ENCODE peak calls at places on chromosome 14, in seven cellular contexts. One of them, this sample, is unnamed. For H3K36me3 and H3K4me1, the result is how much of the 10 kb centered on the place peaks cover.

GRCh38 chr14:71314717-71315116 is 407.5 kb downstream of the PCNX1 start:
- DNase-seq in neuronal stem cell: no peak
- DNase-seq in right lobe of liver: no peak
- DNase-seq in IMR-90: no peak
- DNase-seq in psoas muscle: no peak
- DNase-seq in ovary: no peak
- DNase-seq in stomach: no peak
- DNase-seq in this sample: no peak

GRCh38 chr14:103122578-103123127 is 608 bp upstream of the TNFAIP2 start:
- DNase-seq in right lobe of liver: peak
- DNase-seq in psoas muscle: peak
- DNase-seq in stomach: no peak
- DNase-seq in IMR-90: no peak
- DNase-seq in ovary: peak
- DNase-seq in neuronal stem cell: no peak
- DNase-seq in this sample: no peak

GRCh38 chr14:59438148-59438766 is 26.9 kb downstream of the GPR135 start:
- DNase-seq in psoas muscle: no peak
- DNase-seq in IMR-90: peak
- DNase-seq in neuronal stem cell: no peak
- DNase-seq in stomach: no peak
- DNase-seq in right lobe of liver: no peak
- DNase-seq in ovary: no peak
- DNase-seq in this sample: no peak

GRCh38 chr14:28756896-28757570 is 9.6 kb upstream of the FOXG1 start:
- DNase-seq in psoas muscle: no peak
- DNase-seq in IMR-90: peak
- DNase-seq in ovary: no peak
- DNase-seq in neuronal stem cell: no peak
- DNase-seq in right lobe of liver: no peak
- DNase-seq in stomach: no peak
- DNase-seq in this sample: no peak

GRCh38 chr14:93035917-93036651 is 79.6 kb downstream of the ITPK1 start:
- DNase-seq in psoas muscle: peak
- DNase-seq in neuronal stem cell: peak
- DNase-seq in IMR-90: no peak
- DNase-seq in ovary: peak
- DNase-seq in right lobe of liver: no peak
- DNase-seq in stomach: no peak
- DNase-seq in this sample: peak

GRCh38 chr14:35747379-35747778 is 61.7 kb downstream of the RALGAPA1 start:
- DNase-seq in neuronal stem cell: no peak
- DNase-seq in stomach: no peak
- DNase-seq in IMR-90: peak
- DNase-seq in right lobe of liver: no peak
- DNase-seq in ovary: no peak
- DNase-seq in psoas muscle: no peak
- DNase-seq in this sample: no peak

GRCh38 chr14:96631621-96632362 is 129.6 kb downstream of the PAPOLA start:
- DNase-seq in neuronal stem cell: no peak
- DNase-seq in ovary: no peak
- DNase-seq in IMR-90: no peak
- DNase-seq in right lobe of liver: no peak
- DNase-seq in stomach: peak
- DNase-seq in psoas muscle: no peak
- DNase-seq in this sample: no peak

GRCh38 chr14:54650331-54651017 is 83.5 kb downstream of the SAMD4A start:
- DNase-seq in right lobe of liver: no peak
- DNase-seq in stomach: no peak
- DNase-seq in psoas muscle: no peak
- DNase-seq in neuronal stem cell: no peak
- DNase-seq in ovary: no peak
- DNase-seq in IMR-90: peak
- DNase-seq in this sample: peak

GRCh38 chr14:94408546-94409095 is 20.2 kb upstream of the SERPINA1 start:
- DNase-seq in stomach: no peak
- DNase-seq in ovary: no peak
- DNase-seq in IMR-90: no peak
- DNase-seq in neuronal stem cell: no peak
- DNase-seq in psoas muscle: no peak
- DNase-seq in right lobe of liver: no peak
- DNase-seq in this sample: no peak

GRCh38 chr14:68910540-68910939 is 68.6 kb downstream of the ACTN1 start:
- DNase-seq in IMR-90: peak
- DNase-seq in right lobe of liver: no peak
- DNase-seq in stomach: no peak
- DNase-seq in ovary: no peak
- DNase-seq in psoas muscle: no peak
- DNase-seq in neuronal stem cell: no peak
- DNase-seq in this sample: no peak

GRCh38 chr14:78567343-78567742 is 397.2 kb downstream of the NRXN3 start:
- DNase-seq in right lobe of liver: no peak
- DNase-seq in neuronal stem cell: no peak
- DNase-seq in stomach: no peak
- DNase-seq in IMR-90: peak
- DNase-seq in ovary: no peak
- DNase-seq in psoas muscle: no peak
- DNase-seq in this sample: peak

GRCh38 chr14:67285876-67286452 is 44.7 kb downstream of the PALS1 start:
- DNase-seq in IMR-90: peak
- DNase-seq in psoas muscle: no peak
- DNase-seq in ovary: no peak
- DNase-seq in right lobe of liver: no peak
- DNase-seq in neuronal stem cell: no peak
- DNase-seq in stomach: no peak
- DNase-seq in this sample: no peak

GRCh38 chr14:105931808-105932483 is 405.6 kb downstream of the TMEM121 start:
- DNase-seq in neuronal stem cell: no peak
- DNase-seq in psoas muscle: no peak
- DNase-seq in stomach: peak
- DNase-seq in right lobe of liver: peak
- DNase-seq in IMR-90: no peak
- DNase-seq in ovary: no peak
- DNase-seq in this sample: no peak

GRCh38 chr14:49287004-49287403 is 299.2 kb downstream of the RPS29 start:
- DNase-seq in ovary: no peak
- DNase-seq in stomach: no peak
- DNase-seq in neuronal stem cell: no peak
- DNase-seq in right lobe of liver: no peak
- DNase-seq in psoas muscle: no peak
- DNase-seq in IMR-90: no peak
- DNase-seq in this sample: no peak

GRCh38 chr14:71089974-71090373 is 182.7 kb downstream of the PCNX1 start:
- DNase-seq in right lobe of liver: no peak
- DNase-seq in ovary: no peak
- DNase-seq in IMR-90: peak
- DNase-seq in neuronal stem cell: no peak
- DNase-seq in stomach: no peak
- DNase-seq in psoas muscle: no peak
- DNase-seq in this sample: no peak

GRCh38 chr14:71070169-71070568 is 162.9 kb downstream of the PCNX1 start:
- DNase-seq in stomach: no peak
- DNase-seq in IMR-90: peak
- DNase-seq in right lobe of liver: no peak
- DNase-seq in psoas muscle: no peak
- DNase-seq in ovary: no peak
- DNase-seq in neuronal stem cell: no peak
- DNase-seq in this sample: no peak

GRCh38 chr14:75548544-75548943 is 26.3 kb downstream of the BATF start:
- DNase-seq in psoas muscle: no peak
- DNase-seq in ovary: no peak
- DNase-seq in stomach: no peak
- DNase-seq in IMR-90: peak
- DNase-seq in right lobe of liver: no peak
- DNase-seq in neuronal stem cell: no peak
- DNase-seq in this sample: no peak

GRCh38 chr14:103875010-103875409 is 27.6 kb upstream of the PPP1R13B start:
- DNase-seq in IMR-90: no peak
- DNase-seq in psoas muscle: no peak
- DNase-seq in neuronal stem cell: no peak
- DNase-seq in right lobe of liver: no peak
- DNase-seq in ovary: no peak
- DNase-seq in stomach: no peak
- DNase-seq in this sample: no peak

GRCh38 chr14:90693413-90693812 is 122.8 kb downstream of the TTC7B start:
- DNase-seq in right lobe of liver: no peak
- DNase-seq in neuronal stem cell: no peak
- DNase-seq in IMR-90: no peak
- DNase-seq in ovary: no peak
- DNase-seq in psoas muscle: peak
- DNase-seq in stomach: no peak
- DNase-seq in this sample: no peak

GRCh38 chr14:105817971-105818711 is 291.8 kb downstream of the TMEM121 start:
- DNase-seq in stomach: no peak
- DNase-seq in ovary: no peak
- DNase-seq in right lobe of liver: no peak
- DNase-seq in neuronal stem cell: no peak
- DNase-seq in psoas muscle: no peak
- DNase-seq in IMR-90: no peak
- DNase-seq in this sample: no peak

GRCh38 chr14:75459791-75460190 is 32.0 kb downstream of the JDP2 start:
- DNase-seq in psoas muscle: no peak
- DNase-seq in right lobe of liver: no peak
- DNase-seq in neuronal stem cell: no peak
- DNase-seq in IMR-90: no peak
- DNase-seq in stomach: no peak
- DNase-seq in ovary: no peak
- DNase-seq in this sample: no peak

GRCh38 chr14:101365329-101366158 is 195.8 kb upstream of the DIO3 start:
- DNase-seq in IMR-90: no peak
- DNase-seq in stomach: no peak
- DNase-seq in psoas muscle: peak
- DNase-seq in neuronal stem cell: peak
- DNase-seq in ovary: no peak
- DNase-seq in right lobe of liver: no peak
- DNase-seq in this sample: no peak

GRCh38 chr14:71139058-71139946 is 232.0 kb downstream of the PCNX1 start:
- DNase-seq in neuronal stem cell: peak
- DNase-seq in right lobe of liver: peak
- DNase-seq in ovary: peak
- DNase-seq in stomach: peak
- DNase-seq in IMR-90: peak
- DNase-seq in psoas muscle: peak
- DNase-seq in this sample: peak

GRCh38 chr14:99041820-99042174 is 230.2 kb downstream of the BCL11B start:
- DNase-seq in IMR-90: no peak
- DNase-seq in stomach: peak
- DNase-seq in psoas muscle: no peak
- DNase-seq in neuronal stem cell: no peak
- DNase-seq in right lobe of liver: no peak
- DNase-seq in ovary: no peak
- DNase-seq in this sample: no peak

GRCh38 chr14:35385042-35385839 is 19.3 kb downstream of the NFKBIA start:
- DNase-seq in psoas muscle: peak
- DNase-seq in neuronal stem cell: no peak
- DNase-seq in IMR-90: peak
- DNase-seq in right lobe of liver: peak
- DNase-seq in ovary: peak
- DNase-seq in stomach: peak
- DNase-seq in this sample: peak

GRCh38 chr14:80850197-80850814 is 91.2 kb downstream of the CEP128 start:
- DNase-seq in stomach: no peak
- DNase-seq in neuronal stem cell: peak
- DNase-seq in ovary: no peak
- DNase-seq in right lobe of liver: no peak
- DNase-seq in psoas muscle: no peak
- DNase-seq in IMR-90: peak
- DNase-seq in this sample: no peak

GRCh38 chr14:52781629-52782028 is 9.8 kb downstream of the GNPNAT1 start:
- DNase-seq in ovary: no peak
- DNase-seq in right lobe of liver: no peak
- DNase-seq in stomach: no peak
- DNase-seq in neuronal stem cell: no peak
- DNase-seq in psoas muscle: no peak
- DNase-seq in IMR-90: no peak
- DNase-seq in this sample: no peak

GRCh38 chr14:52780893-52781292 is 10.5 kb downstream of the GNPNAT1 start:
- DNase-seq in neuronal stem cell: no peak
- DNase-seq in stomach: no peak
- DNase-seq in right lobe of liver: no peak
- DNase-seq in psoas muscle: no peak
- DNase-seq in IMR-90: no peak
- DNase-seq in ovary: no peak
- DNase-seq in this sample: no peak

GRCh38 chr14:52778702-52779101 is 12.7 kb downstream of the GNPNAT1 start:
- DNase-seq in neuronal stem cell: no peak
- DNase-seq in right lobe of liver: no peak
- DNase-seq in stomach: no peak
- DNase-seq in IMR-90: no peak
- DNase-seq in psoas muscle: no peak
- DNase-seq in ovary: no peak
- DNase-seq in this sample: no peak

DNA sequence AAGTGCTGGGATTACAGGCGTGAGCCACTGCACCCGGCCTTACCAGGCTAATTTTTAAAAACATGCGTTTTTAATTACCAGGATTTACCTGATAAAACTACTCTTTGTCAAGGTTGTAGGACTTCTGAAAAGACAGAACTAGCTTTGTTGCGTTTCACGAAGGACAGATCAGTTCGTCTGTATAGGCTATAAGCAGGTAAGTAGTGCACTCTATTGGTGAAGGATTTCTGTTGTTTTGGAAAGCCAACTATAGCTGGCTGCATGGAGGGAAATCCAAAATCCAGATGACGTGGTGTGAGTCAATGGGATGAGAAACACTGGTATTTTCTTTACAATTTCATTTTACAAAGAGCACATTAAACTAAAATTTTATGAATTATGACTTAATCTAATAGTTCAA is 14.6 kb downstream of the GNPNAT1 start:
- DNase-seq in ovary: no peak
- DNase-seq in right lobe of liver: no peak
- DNase-seq in neuronal stem cell: no peak
- DNase-seq in psoas muscle: no peak
- DNase-seq in IMR-90: no peak
- DNase-seq in stomach: no peak
- DNase-seq in this sample: no peak
- H3K36me3 ChIP-seq in ovary: under half
- H3K36me3 ChIP-seq in right lobe of liver: under half
- H3K36me3 ChIP-seq in neuronal stem cell: under half
- H3K36me3 ChIP-seq in psoas muscle: half or more
- H3K36me3 ChIP-seq in IMR-90: under half
- H3K36me3 ChIP-seq in stomach: half or more
- H3K36me3 ChIP-seq in this sample: half or more

GRCh38 chr14:61478971-61479473 is 157.6 kb downstream of the PRKCH start:
- DNase-seq in ovary: no peak
- DNase-seq in right lobe of liver: no peak
- DNase-seq in neuronal stem cell: no peak
- DNase-seq in stomach: no peak
- DNase-seq in IMR-90: no peak
- DNase-seq in psoas muscle: no peak
- DNase-seq in this sample: no peak
- H3K4me1 ChIP-seq in ovary: under half
- H3K4me1 ChIP-seq in right lobe of liver: under half
- H3K4me1 ChIP-seq in neuronal stem cell: under half
- H3K4me1 ChIP-seq in stomach: under half
- H3K4me1 ChIP-seq in IMR-90: under half
- H3K4me1 ChIP-seq in psoas muscle: under half
- H3K4me1 ChIP-seq in this sample: half or more

GRCh38 chr14:76773956-76774355 is 12.7 kb downstream of the VASH1 start:
- DNase-seq in ovary: no peak
- DNase-seq in stomach: no peak
- DNase-seq in IMR-90: no peak
- DNase-seq in neuronal stem cell: no peak
- DNase-seq in right lobe of liver: no peak
- DNase-seq in psoas muscle: no peak
- DNase-seq in this sample: no peak
- H3K36me3 ChIP-seq in ovary: under half
- H3K36me3 ChIP-seq in stomach: under half
- H3K36me3 ChIP-seq in IMR-90: under half
- H3K36me3 ChIP-seq in neuronal stem cell: under half
- H3K36me3 ChIP-seq in right lobe of liver: under half
- H3K36me3 ChIP-seq in psoas muscle: under half
- H3K36me3 ChIP-seq in this sample: under half

GRCh38 chr14:65168840-65169239 is 66.5 kb upstream of the MAX start:
- DNase-seq in right lobe of liver: no peak
- DNase-seq in IMR-90: no peak
- DNase-seq in psoas muscle: no peak
- DNase-seq in neuronal stem cell: no peak
- DNase-seq in stomach: no peak
- DNase-seq in ovary: no peak
- DNase-seq in this sample: no peak
- H3K4me1 ChIP-seq in right lobe of liver: under half
- H3K4me1 ChIP-seq in IMR-90: under half
- H3K4me1 ChIP-seq in psoas muscle: under half
- H3K4me1 ChIP-seq in neuronal stem cell: under half
- H3K4me1 ChIP-seq in stomach: under half
- H3K4me1 ChIP-seq in ovary: under half
- H3K4me1 ChIP-seq in this sample: under half

This sample was measured in heart right ventricle.